ENCODE peak calls at places on chromosome 11, in eight cellular contexts. X, A, D, M, C, Z, Q and V are unnamed samples.

GRCh38 chr11:100467821-100468508 is 219.1 kb upstream of the ARHGAP42 start:
- DNase-seq in X (no peak), A (no peak), D (no peak), M (no peak), C (no peak), Z (peak; percentile 11), Q (no peak), V (no peak)

GRCh38 chr11:10305964-10306918 is 1.4 kb downstream of the ADM start:
- DNase-seq in X (no peak), A (peak; percentile 65), D (peak; percentile 50), M (no peak), C (no peak), Z (no peak), Q (no peak), V (peak; percentile 9)

GRCh38 chr11:46149826-46150225 is 28.6 kb upstream of the PHF21A start:
- DNase-seq in X (no peak), A (no peak), D (no peak), M (no peak), C (no peak), Z (no peak), Q (no peak), V (no peak)

GRCh38 chr11:5232150-5232549 is 2.1 kb downstream of the HBD start:
- DNase-seq in X (no peak), A (no peak), D (no peak), M (no peak), C (no peak), Z (no peak), Q (no peak), V (no peak)

GRCh38 chr11:64276653-64277431 is 7.6 kb downstream of the BAD start:
- DNase-seq in X (no peak), A (no peak), D (no peak), M (no peak), C (no peak), Z (peak; percentile 94), Q (no peak), V (no peak)

GRCh38 chr11:79412761-79413160 is 28.1 kb downstream of the TENM4 start:
- DNase-seq in X (no peak), A (no peak), D (no peak), M (no peak), C (no peak), Z (no peak), Q (no peak), V (no peak)

GRCh38 chr11:58900479-58901420 is 38.5 kb upstream of the GLYATL1 start:
- DNase-seq in X (no peak), A (peak; percentile 73), D (peak; percentile 72), M (peak; percentile 27), C (no peak), Z (peak; percentile 63), Q (no peak), V (no peak)

GRCh38 chr11:134521001-134521400 is 109.0 kb upstream of the B3GAT1 start:
- DNase-seq in X (no peak), A (no peak), D (no peak), M (no peak), C (no peak), Z (no peak), Q (no peak), V (no peak)

GRCh38 chr11:776459-777287 is 614 bp downstream of the GATD1 start:
- DNase-seq in X (no peak), A (peak; percentile 68), D (peak; percentile 67), M (no peak), C (peak; percentile 18), Z (no peak), Q (no peak), V (no peak)

GRCh38 chr11:75337195-75337654 is 14.2 kb downstream of the ARRB1 start:
- DNase-seq in X (no peak), A (peak; percentile 74), D (no peak), M (no peak), C (no peak), Z (peak; percentile 87), Q (no peak), V (no peak)

GRCh38 chr11:126153999-126154398 is 57.5 kb downstream of the RPUSD4 start:
- DNase-seq in X (no peak), A (no peak), D (no peak), M (peak; percentile 60), C (no peak), Z (peak; percentile 75), Q (no peak), V (no peak)

GRCh38 chr11:74770456-74770855 is 21.8 kb downstream of the RNF169 start:
- DNase-seq in X (no peak), A (no peak), D (no peak), M (no peak), C (no peak), Z (no peak), Q (no peak), V (no peak)

GRCh38 chr11:94647926-94648325 is 80.8 kb downstream of the PIWIL4 start:
- DNase-seq in X (no peak), A (no peak), D (no peak), M (no peak), C (no peak), Z (no peak), Q (no peak), V (no peak)

GRCh38 chr11:130144721-130145327 is 14.8 kb upstream of the ST14 start:
- DNase-seq in X (no peak), A (no peak), D (no peak), M (no peak), C (no peak), Z (no peak), Q (no peak), V (no peak)

GRCh38 chr11:62020661-62021060 is 53.2 kb upstream of the FTH1 start:
- DNase-seq in X (no peak), A (no peak), D (no peak), M (no peak), C (no peak), Z (peak; percentile 50), Q (no peak), V (no peak)

GRCh38 chr11:61949169-61950034 is 749 bp upstream of the BEST1 start:
- DNase-seq in X (no peak), A (peak; percentile 77), D (no peak), M (peak; percentile 97), C (no peak), Z (peak; percentile 91), Q (no peak), V (no peak)

GRCh38 chr11:116870054-116870453 is 32.6 kb upstream of the APOA1 start:
- DNase-seq in X (no peak), A (no peak), D (no peak), M (no peak), C (no peak), Z (no peak), Q (no peak), V (no peak)

GRCh38 chr11:132100583-132100982 is 730.2 kb downstream of the NTM start:
- DNase-seq in X (no peak), A (no peak), D (no peak), M (no peak), C (no peak), Z (no peak), Q (no peak), V (no peak)

GRCh38 chr11:93591247-93591898 is 48.2 kb upstream of the SMCO4 start:
- DNase-seq in X (no peak), A (peak; percentile 96), D (no peak), M (no peak), C (no peak), Z (peak; percentile 72), Q (no peak), V (no peak)

GRCh38 chr11:74138021-74138420 is 32.8 kb downstream of the C2CD3 start:
- DNase-seq in X (no peak), A (no peak), D (no peak), M (no peak), C (no peak), Z (peak; percentile 36), Q (no peak), V (no peak)

GRCh38 chr11:46345131-46345597 is 2.1 kb upstream of the DGKZ start:
- DNase-seq in X (no peak), A (peak; percentile 93), D (no peak), M (no peak), C (no peak), Z (no peak), Q (no peak), V (no peak)

GRCh38 chr11:47239889-47240288 is 8.7 kb downstream of the ACP2 start:
- DNase-seq in X (no peak), A (no peak), D (no peak), M (no peak), C (no peak), Z (no peak), Q (no peak), V (no peak)

GRCh38 chr11:90134420-90135003 is at the start of gene NAALAD2:
- DNase-seq in X (no peak), A (peak; percentile 71), D (peak; percentile 18), M (no peak), C (no peak), Z (peak; percentile 19), Q (no peak), V (no peak)

GRCh38 chr11:23205156-23205871 is 345.0 kb upstream of the CCDC179 start:
- DNase-seq in X (no peak), A (no peak), D (no peak), M (no peak), C (no peak), Z (peak; percentile 63), Q (no peak), V (no peak)

GRCh38 chr11:119520966-119521365 is 98.0 kb upstream of the THY1 start:
- DNase-seq in X (no peak), A (no peak), D (no peak), M (no peak), C (no peak), Z (no peak), Q (no peak), V (no peak)

GRCh38 chr11:69697489-69697843 is 6.4 kb downstream of the FGF19 start:
- DNase-seq in X (no peak), A (no peak), D (no peak), M (no peak), C (no peak), Z (no peak), Q (no peak), V (no peak)